ENCODE peak calls at places on chromosomes 4 and X, in nine cellular contexts. F is neural progenitor cell, S is PC-3, I is MM.1S, T is GM23248, H is GM23338, U is HCT116, Z is hepatocyte, V is SK-N-SH. R is an unnamed sample.

GRCh38 chrX:138127314-138127713 is 561.4 kb downstream of the ZIC3 start:
- DNase-seq in T (peak), V (no peak), Z (no peak), U (no peak), H (no peak), S (peak), F (no peak), I (no peak), R (no peak)

GRCh38 chr4:140252742-140253555 is 99.0 kb upstream of the MAML3 start:
- DNase-seq in U (peak), H (peak), T (peak), Z (peak), I (peak), S (peak), F (peak), V (peak), R (peak)

GRCh38 chr4:32826169-32826568 is 2106.0 kb downstream of the PCDH7 start:
- DNase-seq in H (peak), T (no peak), I (no peak), U (peak), F (peak), S (peak), V (no peak), Z (no peak), R (peak)

GRCh38 chr4:2339458-2340271 is 77.8 kb upstream of the MXD4 start:
- DNase-seq in U (no peak), H (no peak), F (no peak), T (no peak), S (no peak), Z (no peak), I (no peak), V (no peak), R (no peak)

GRCh38 chr4:76993787-76994641 is 44.5 kb downstream of the SEPTIN11 start:
- DNase-seq in S (no peak), H (no peak), V (no peak), Z (no peak), T (no peak), F (no peak), I (peak), U (no peak), R (peak)

GRCh38 chr4:101981756-101982155 is 191.2 kb downstream of the BANK1 start:
- DNase-seq in F (peak), I (no peak), U (peak), V (no peak), H (peak), S (peak), Z (peak), T (no peak), R (no peak)

GRCh38 chr4:119518230-119518892 is 110.2 kb downstream of the PDE5A start:
- DNase-seq in U (no peak), I (no peak), H (peak), Z (no peak), T (no peak), V (no peak), S (no peak), F (no peak), R (no peak)

GRCh38 chr4:80202190-80202711 is 4.9 kb downstream of the PRDM8 start:
- DNase-seq in Z (peak), I (peak), F (peak), V (no peak), S (peak), U (no peak), T (peak), H (peak), R (peak)

GRCh38 chr4:176814770-176815169 is 22.0 kb upstream of the VEGFC start:
- DNase-seq in H (no peak), V (no peak), F (no peak), Z (no peak), S (no peak), U (no peak), T (peak), I (no peak), R (no peak)

GRCh38 chrX:96684339-96685204 is at the start of gene DIAPH2:
- DNase-seq in T (peak), V (peak), F (peak), I (peak), Z (peak), S (peak), U (peak), H (peak), R (peak)

GRCh38 chr4:180557348-180557747 is 1685.9 kb upstream of the TENM3 start:
- DNase-seq in Z (no peak), H (peak), F (no peak), I (peak), U (peak), V (peak), S (peak), T (no peak), R (peak)

GRCh38 chr4:147683172-147683571 is 791 bp downstream of the PRMT9 start:
- DNase-seq in Z (peak), S (peak), T (peak), H (peak), F (peak), V (peak), I (peak), U (no peak), R (peak)

GRCh38 chrX:16592194-16592770 is 57.7 kb upstream of the S100G start:
- DNase-seq in T (no peak), I (no peak), Z (no peak), U (no peak), S (no peak), V (peak), H (no peak), F (no peak), R (no peak)

GRCh38 chrX:47502591-47503222 is 19.7 kb upstream of the ZNF41 start:
- DNase-seq in I (peak), S (no peak), H (no peak), F (no peak), U (no peak), Z (no peak), T (peak), V (no peak), R (no peak)

GRCh38 chr4:121934635-121935034 is 17.2 kb downstream of the TRPC3 start:
- DNase-seq in U (no peak), I (no peak), T (no peak), V (no peak), S (no peak), F (no peak), Z (no peak), H (peak), R (no peak)

GRCh38 chrX:134679226-134679625 is 21.0 kb upstream of the PLAC1 start:
- DNase-seq in F (no peak), U (no peak), I (no peak), H (no peak), T (peak), V (no peak), Z (no peak), S (no peak), R (no peak)

GRCh38 chrX:104523858-104524257 is 42.1 kb upstream of the IL1RAPL2 start:
- DNase-seq in Z (no peak), F (no peak), T (no peak), U (no peak), H (no peak), S (no peak), V (no peak), I (no peak), R (no peak)

GRCh38 chr4:190018201-190018920 is 8.7 kb downstream of the FRG2 start:
- DNase-seq in S (no peak), U (no peak), I (no peak), H (peak), V (no peak), F (no peak), T (no peak), Z (no peak), R (no peak)

GRCh38 chr4:136918772-136919171 is 613.5 kb downstream of the PCDH18 start:
- DNase-seq in Z (no peak), F (no peak), I (no peak), H (no peak), V (no peak), T (no peak), U (no peak), S (peak), R (no peak)

GRCh38 chr4:39464886-39465501 is 6.1 kb downstream of the LIAS start:
- DNase-seq in T (peak), S (peak), Z (peak), H (no peak), F (no peak), V (peak), I (no peak), U (peak), R (no peak)

GRCh38 chr4:148481644-148482043 is 39.4 kb upstream of the NR3C2 start:
- DNase-seq in U (no peak), Z (no peak), T (no peak), F (no peak), V (no peak), H (no peak), I (no peak), S (no peak), R (no peak)

GRCh38 chrX:76279007-76279406 is 106.1 kb downstream of the PBDC1 start:
- DNase-seq in Z (peak), S (peak), F (peak), I (peak), U (peak), T (peak), V (peak), H (peak), R (peak)

GRCh38 chr4:55675196-55675793 is 39.2 kb upstream of the NMU start:
- DNase-seq in T (no peak), H (no peak), I (no peak), V (no peak), S (no peak), Z (no peak), F (peak), U (no peak), R (no peak)

GRCh38 chr4:77877771-77878170 is 15.1 kb downstream of the MRPL1 start:
- DNase-seq in H (peak), Z (no peak), U (no peak), I (no peak), V (no peak), S (no peak), F (no peak), T (no peak), R (no peak)

GRCh38 chr4:15158410-15159091 is 156.3 kb downstream of the CPEB2 start:
- DNase-seq in I (no peak), H (peak), F (peak), V (no peak), S (no peak), U (no peak), Z (no peak), T (no peak), R (no peak)

GRCh38 chrX:136639506-136640176 is 8.3 kb upstream of the CD40LG start:
- DNase-seq in H (no peak), S (peak), V (no peak), U (no peak), Z (no peak), T (peak), I (no peak), F (no peak), R (no peak)

GRCh38 chr4:121154103-121154515 is 10.0 kb downstream of the TNIP3 start:
- DNase-seq in T (no peak), V (no peak), I (peak), S (no peak), H (no peak), F (no peak), Z (no peak), U (no peak), R (no peak)

GRCh38 chrX:47201545-47201944 is 7.9 kb downstream of the UBA1 start:
- DNase-seq in T (no peak), Z (no peak), F (no peak), U (no peak), H (no peak), V (no peak), S (no peak), I (no peak), R (no peak)

GRCh38 chrX:49664824-49665223 is 31.0 kb downstream of the PAGE1 start:
- DNase-seq in Z (no peak), I (no peak), S (no peak), H (no peak), T (no peak), V (no peak), F (no peak), U (no peak), R (no peak)

GRCh38 chr4:126395661-126396060 is 1080.9 kb downstream of the FAT4 start:
- DNase-seq in F (no peak), T (peak), I (no peak), Z (no peak), V (no peak), H (peak), U (no peak), S (no peak), R (no peak)

GRCh38 chrX:154436597-154437397 is at the start of gene GDI1:
- DNase-seq in Z (peak), T (peak), F (peak), V (peak), U (no peak), S (peak), H (peak), I (peak), R (peak)

GRCh38 chr4:76028242-76028859 is 5.1 kb upstream of the CXCL10 start:
- DNase-seq in I (no peak), F (no peak), T (no peak), H (no peak), V (no peak), Z (no peak), S (no peak), U (no peak), R (no peak)

GRCh38 chrX:19791562-19791961 is 95.8 kb downstream of the SH3KBP1 start:
- DNase-seq in T (peak), S (no peak), U (no peak), V (no peak), F (no peak), H (no peak), I (no peak), Z (no peak), R (no peak)

GRCh38 chrX:16119353-16120220 is 3.8 kb upstream of the GRPR start:
- DNase-seq in F (no peak), V (no peak), S (no peak), H (no peak), I (peak), Z (no peak), T (no peak), U (no peak), R (peak)

GRCh38 chr4:161585011-161585410 is 578.8 kb downstream of the FSTL5 start:
- DNase-seq in F (no peak), T (no peak), H (peak), I (no peak), V (no peak), U (no peak), Z (no peak), S (no peak), R (no peak)

GRCh38 chr4:161583549-161583948 is 580.3 kb downstream of the FSTL5 start:
- DNase-seq in S (no peak), H (no peak), F (no peak), U (no peak), Z (no peak), T (no peak), I (peak), V (no peak), R (no peak)

GRCh38 chr4:161577604-161578301 is 586.0 kb downstream of the FSTL5 start:
- DNase-seq in V (no peak), F (no peak), Z (peak), U (no peak), H (no peak), I (no peak), T (peak), S (peak), R (no peak)

GRCh38 chr4:161581262-161581661 is 582.5 kb downstream of the FSTL5 start:
- DNase-seq in F (no peak), U (no peak), V (no peak), S (no peak), H (no peak), Z (no peak), T (peak), I (no peak), R (no peak)
- TF ChIP-seq EZH2phosphoT487 in F (no peak), U (no peak), V (no peak), S (no peak), H (no peak), Z (no peak), T (no peak), I (no peak), R (no peak)

DNA sequence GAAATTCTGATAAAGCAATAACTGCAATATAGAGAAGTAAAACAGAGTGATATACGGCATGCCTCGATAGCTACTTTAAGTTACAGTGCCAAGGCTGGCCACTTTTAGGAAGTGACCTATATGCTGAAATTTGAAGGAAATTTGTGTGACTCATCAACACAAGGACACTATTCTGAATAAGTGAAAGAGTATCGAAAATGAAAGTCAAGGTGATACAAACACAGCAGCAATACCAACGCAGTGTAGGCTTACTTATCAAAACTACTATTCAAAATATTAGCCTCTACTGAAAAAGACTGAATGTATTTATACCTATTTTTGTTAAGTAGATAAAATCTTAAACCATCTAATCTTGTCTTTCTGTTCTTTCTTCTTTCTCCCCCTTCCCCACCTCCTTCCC is 459.9 kb upstream of the GNPDA2 start:
- DNase-seq in V (no peak), T (no peak), I (no peak), Z (no peak), H (no peak), S (no peak), F (no peak), U (no peak), R (no peak)
- H3K4me2 ChIP-seq in V (no peak), T (no peak), I (no peak), Z (no peak), H (no peak), S (no peak), F (no peak), U (no peak), R (no peak)

GRCh38 chr4:179467890-179468289 is 2025.7 kb upstream of the AGA start:
- DNase-seq in T (no peak), I (peak), U (no peak), Z (no peak), V (no peak), H (no peak), S (no peak), F (no peak), R (no peak)

GRCh38 chr4:179465131-179465797 is 2023.0 kb upstream of the AGA start:
- DNase-seq in S (peak), I (peak), V (no peak), F (peak), U (no peak), Z (no peak), T (no peak), H (peak), R (peak)
- TF ChIP-seq EZH2phosphoT487 in S (no peak), I (no peak), V (no peak), F (no peak), U (no peak), Z (no peak), T (no peak), H (no peak), R (no peak)

DNA sequence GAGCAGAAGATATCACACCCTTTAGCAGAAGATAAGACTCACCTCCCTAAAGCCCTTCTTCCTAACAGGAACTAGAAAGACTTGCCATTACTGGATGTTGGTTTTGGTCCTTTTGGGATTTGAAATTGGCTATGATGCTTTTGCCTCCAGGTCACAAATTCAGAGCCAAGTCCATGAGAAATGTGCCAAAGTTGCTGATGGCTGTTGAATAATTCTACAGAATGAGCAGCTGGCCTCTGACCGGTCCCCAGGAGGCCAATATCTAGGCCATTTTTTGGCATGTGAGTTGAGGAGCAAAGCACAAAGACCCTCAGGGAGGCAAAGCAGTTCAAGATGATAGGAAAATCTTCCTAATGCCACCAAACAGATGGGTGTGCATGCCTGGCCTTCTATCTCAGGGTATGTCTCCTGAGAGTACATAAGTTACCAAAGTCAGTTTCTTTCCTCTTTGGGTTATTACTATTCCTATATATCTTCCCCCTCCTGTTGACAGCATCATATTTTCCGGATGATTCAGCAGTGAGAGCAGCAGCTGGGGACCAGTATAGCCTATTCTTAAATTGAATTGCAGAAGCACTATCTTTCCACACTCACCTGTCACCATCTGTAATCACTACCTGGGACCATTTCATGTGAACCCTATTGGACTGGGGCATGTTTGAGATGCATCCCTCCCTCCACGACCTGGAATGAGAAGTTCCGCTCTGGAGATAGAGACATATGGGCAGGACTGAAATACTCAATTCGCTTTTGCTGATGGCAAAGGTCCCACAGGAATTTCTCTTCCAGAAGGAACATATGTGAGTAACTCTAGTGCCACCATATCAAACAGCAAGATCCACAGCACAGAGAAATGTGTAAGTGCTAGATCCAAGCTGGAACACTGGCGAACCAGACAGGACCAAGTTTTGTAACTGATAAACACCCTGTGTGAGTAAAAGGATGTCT is 44.2 kb downstream of the SEL1L3 start:
- DNase-seq in Z (no peak), S (peak), V (no peak), U (no peak), T (peak), F (no peak), I (no peak), H (no peak), R (no peak)
- H3K4me2 ChIP-seq in Z (no peak), S (peak), V (peak), U (no peak), T (peak), F (no peak), I (no peak), H (no peak), R (no peak)

DNA sequence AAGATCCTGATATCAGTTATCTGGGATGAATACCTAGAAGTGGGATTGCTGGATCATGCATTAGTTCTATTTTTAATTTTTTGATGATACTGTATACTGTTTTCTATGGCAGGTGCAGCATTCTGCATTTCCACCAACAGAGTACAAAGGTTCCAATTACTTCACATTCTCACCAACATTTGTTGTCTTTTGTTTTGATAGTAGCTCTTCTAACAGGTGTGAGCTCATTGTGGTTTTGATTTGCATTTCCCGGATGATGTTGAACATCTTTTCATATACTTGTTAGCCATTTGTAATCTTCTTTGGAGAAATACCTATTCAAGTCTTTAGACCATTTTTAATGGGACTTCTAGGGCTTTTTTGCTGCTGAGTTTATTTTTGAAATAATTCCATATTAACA is 139.2 kb upstream of the AMOT start:
- DNase-seq in I (peak), Z (no peak), U (no peak), S (no peak), V (no peak), H (no peak), T (no peak), F (no peak), R (no peak)
- TF ChIP-seq EZH2phosphoT487 in I (no peak), Z (no peak), U (no peak), S (no peak), V (no peak), H (no peak), T (no peak), F (no peak), R (no peak)

DNA sequence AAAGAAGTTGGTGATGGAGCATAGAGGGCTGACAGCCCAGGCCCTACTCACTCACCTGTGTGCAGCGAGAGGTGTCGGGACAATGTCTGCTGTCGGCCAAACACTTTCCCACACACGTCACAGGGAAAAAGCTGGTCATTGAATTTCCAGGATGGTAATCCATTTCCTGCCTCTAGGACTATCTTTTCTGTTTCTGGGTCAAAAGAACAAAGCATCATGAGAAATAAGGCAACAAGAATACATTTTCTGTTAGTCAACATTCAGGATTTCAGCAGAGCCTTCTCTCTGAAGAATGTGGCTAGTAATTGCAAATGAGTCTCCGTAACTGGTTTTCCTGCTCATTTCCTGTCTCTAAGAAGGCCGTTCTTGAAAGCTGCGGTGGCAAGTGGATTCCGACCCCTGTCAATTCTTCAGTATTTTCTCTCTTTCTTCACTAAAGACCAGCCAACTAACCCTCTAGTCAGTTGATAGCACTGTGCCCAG is 99.4 kb downstream of the C4orf51 start:
- DNase-seq in U (no peak), T (no peak), V (no peak), F (no peak), H (peak), Z (no peak), I (no peak), S (no peak), R (no peak)
- H3K4me2 ChIP-seq in U (no peak), T (no peak), V (no peak), F (no peak), H (peak), Z (no peak), I (no peak), S (no peak), R (no peak)

GRCh38 chr4:184392748-184393334 is 81.5 kb downstream of the IRF2 start:
- DNase-seq in U (no peak), H (no peak), Z (no peak), I (no peak), V (no peak), F (no peak), S (no peak), T (peak), R (no peak)
- TF ChIP-seq EZH2phosphoT487 in U (no peak), H (no peak), Z (no peak), I (no peak), V (no peak), F (no peak), S (no peak), T (no peak), R (no peak)